ENCODE peak calls at places on chromosome 1, in five cellular contexts. B is brain microvascular endothelial cell, A is natural killer cell, Z is colonic mucosa, I is fibroblast of lung. F is an unnamed sample.

GRCh38 chr1:4023678-4024077 is 123.6 kb upstream of the C1orf174 start:
- DNase-seq in B (no peak), A (no peak), Z (no peak), I (no peak), F (peak)

GRCh38 chr1:183634429-183635065 is 1.0 kb downstream of the ARPC5 start:
- DNase-seq in B (no peak), A (no peak), Z (no peak), I (no peak), F (no peak)

GRCh38 chr1:114668784-114669561 is 876 bp downstream of the DENND2C start:
- DNase-seq in B (no peak), A (no peak), Z (no peak), I (peak), F (no peak)

GRCh38 chr1:98704474-98704873 is 43.0 kb downstream of the SNX7 start:
- DNase-seq in B (peak), A (no peak), Z (no peak), I (peak), F (no peak)

GRCh38 chr1:201481761-201482493 is 12.9 kb upstream of the PHLDA3 start:
- DNase-seq in B (peak), A (peak), Z (peak), I (peak), F (peak)

GRCh38 chr1:60978421-60979357 is 103.7 kb upstream of the NFIA start:
- DNase-seq in B (no peak), A (no peak), Z (peak), I (peak), F (no peak)

GRCh38 chr1:196412326-196412725 is 195.9 kb downstream of the KCNT2 start:
- DNase-seq in B (no peak), A (no peak), Z (no peak), I (peak), F (no peak)

GRCh38 chr1:117590273-117590925 is 15.4 kb upstream of the TENT5C start:
- DNase-seq in B (no peak), A (no peak), Z (peak), I (no peak), F (no peak)

GRCh38 chr1:93613895-93614294 is 67.7 kb downstream of the BCAR3 start:
- DNase-seq in B (peak), A (no peak), Z (peak), I (peak), F (no peak)

GRCh38 chr1:109357673-109358072 is 40.0 kb downstream of the SORT1 start:
- DNase-seq in B (peak), A (no peak), Z (no peak), I (peak), F (no peak)

GRCh38 chr1:117051224-117052064 is 8.7 kb upstream of the TTF2 start:
- DNase-seq in B (no peak), A (no peak), Z (peak), I (no peak), F (no peak)

GRCh38 chr1:181043025-181043880 is 9.5 kb downstream of the MR1 start:
- DNase-seq in B (no peak), A (no peak), Z (peak), I (peak), F (no peak)

GRCh38 chr1:224726783-224727182 is 110.7 kb downstream of the CNIH3 start:
- DNase-seq in B (peak), A (no peak), Z (no peak), I (peak), F (no peak)

GRCh38 chr1:3174487-3175247 is 105.7 kb downstream of the PRDM16 start:
- DNase-seq in B (no peak), A (no peak), Z (peak), I (peak), F (no peak)

GRCh38 chr1:36148821-36149236 is 457 bp downstream of the TRAPPC3 start:
- DNase-seq in B (no peak), A (no peak), Z (no peak), I (no peak), F (no peak)

GRCh38 chr1:149942207-149942606 is 5.5 kb upstream of the MTMR11 start:
- DNase-seq in B (no peak), A (no peak), Z (no peak), I (peak), F (no peak)
- TF ChIP-seq CTCF in B (peak), A (no peak), Z (peak), I (peak), F (peak)

DNA sequence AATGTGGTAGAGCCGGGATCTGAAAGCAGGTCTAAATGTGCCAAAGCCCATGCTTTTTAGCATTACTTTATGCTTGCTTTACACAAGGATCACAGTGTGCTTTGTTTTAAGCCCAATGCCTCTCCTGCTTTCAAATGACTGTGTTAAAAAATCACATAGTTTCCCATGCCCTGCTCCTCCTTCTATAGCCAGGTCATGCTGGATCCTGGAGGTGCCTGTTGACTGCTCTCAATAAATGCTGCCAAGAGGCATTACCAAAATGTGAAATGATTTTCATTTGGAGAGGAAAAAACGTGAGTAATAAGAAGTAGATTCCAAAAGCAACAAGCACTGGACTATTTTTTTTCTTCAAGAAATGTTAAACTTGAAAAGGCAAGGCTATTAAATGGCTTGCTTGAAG is 420.7 kb upstream of the USP24 start:
- DNase-seq in B (no peak), A (no peak), Z (no peak), I (peak), F (no peak)
- TF ChIP-seq CTCF in B (no peak), A (no peak), Z (no peak), I (no peak), F (no peak)

GRCh38 chr1:6209661-6210605 is 4.0 kb downstream of the RNF207 start:
- DNase-seq in B (no peak), A (no peak), Z (peak), I (no peak), F (no peak)
- TF ChIP-seq CTCF in B (peak), A (no peak), Z (no peak), I (no peak), F (peak)

GRCh38 chr1:62111084-62111483 is 83.6 kb upstream of the L1TD1 start:
- DNase-seq in B (no peak), A (no peak), Z (no peak), I (no peak), F (no peak)
- TF ChIP-seq CTCF in B (no peak), A (no peak), Z (no peak), I (no peak), F (peak)

DNA sequence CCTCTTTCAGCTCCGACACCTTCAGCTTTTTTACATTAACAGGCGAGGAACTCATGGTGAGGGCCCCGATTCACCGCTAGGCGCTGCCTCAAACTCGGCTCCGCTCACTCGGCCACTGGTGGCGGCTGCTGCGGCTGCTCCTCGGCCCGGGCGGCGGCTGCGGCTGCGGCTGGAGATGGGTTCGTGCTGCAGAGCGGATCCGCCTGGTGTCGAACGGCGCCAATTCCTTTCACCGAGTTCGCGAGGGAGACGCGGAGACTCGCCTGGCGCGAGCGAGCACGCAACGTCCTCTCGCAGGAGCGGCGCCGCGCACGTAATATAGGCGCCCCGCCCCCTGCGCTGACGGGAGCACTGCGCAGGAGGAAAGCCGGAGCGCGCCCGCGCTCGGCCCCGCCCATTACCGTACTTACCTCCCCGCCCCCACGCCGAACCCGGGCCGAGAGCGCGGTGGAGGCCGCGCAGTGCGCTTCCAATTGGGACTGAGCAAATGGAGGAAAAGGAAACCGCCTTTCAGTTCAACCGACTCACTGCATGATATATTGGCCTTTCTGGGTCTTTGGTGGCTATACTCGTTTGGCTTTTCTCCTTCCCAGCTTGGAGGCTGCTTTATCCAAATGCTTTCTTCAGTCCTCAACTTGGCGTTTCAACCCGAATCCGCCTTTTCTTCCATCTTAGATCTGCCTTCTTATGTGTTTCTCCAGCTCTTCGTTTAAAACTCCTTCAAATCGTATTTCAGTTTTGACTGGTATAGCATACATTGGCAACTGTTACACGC is at the start of gene HNRNPU:
- DNase-seq in B (peak), A (peak), Z (peak), I (peak), F (peak)
- TF ChIP-seq CTCF in B (peak), A (peak), Z (no peak), I (peak), F (peak)

DNA sequence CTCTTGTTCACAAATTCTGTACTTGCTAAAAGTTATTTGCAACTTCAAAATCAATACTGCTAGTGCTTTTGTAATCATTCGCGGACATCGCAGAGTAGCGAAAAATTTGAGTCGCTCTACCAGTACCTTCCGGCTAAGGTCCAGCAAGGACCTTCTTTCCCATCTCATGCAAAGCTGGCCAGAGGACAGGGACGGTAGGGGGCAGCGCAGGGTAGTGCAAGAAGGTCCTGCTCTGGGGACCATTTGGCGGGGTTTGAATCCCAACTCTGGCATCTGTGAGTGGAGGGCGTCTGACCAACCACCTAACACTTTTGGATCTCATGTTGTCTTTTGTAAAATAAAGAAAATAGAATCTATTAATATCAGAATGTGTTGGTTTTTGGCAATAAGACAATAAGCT is 258.3 kb downstream of the SPATA17 start:
- DNase-seq in B (no peak), A (no peak), Z (no peak), I (peak), F (no peak)
- TF ChIP-seq CTCF in B (peak), A (no peak), Z (no peak), I (no peak), F (peak)

DNA sequence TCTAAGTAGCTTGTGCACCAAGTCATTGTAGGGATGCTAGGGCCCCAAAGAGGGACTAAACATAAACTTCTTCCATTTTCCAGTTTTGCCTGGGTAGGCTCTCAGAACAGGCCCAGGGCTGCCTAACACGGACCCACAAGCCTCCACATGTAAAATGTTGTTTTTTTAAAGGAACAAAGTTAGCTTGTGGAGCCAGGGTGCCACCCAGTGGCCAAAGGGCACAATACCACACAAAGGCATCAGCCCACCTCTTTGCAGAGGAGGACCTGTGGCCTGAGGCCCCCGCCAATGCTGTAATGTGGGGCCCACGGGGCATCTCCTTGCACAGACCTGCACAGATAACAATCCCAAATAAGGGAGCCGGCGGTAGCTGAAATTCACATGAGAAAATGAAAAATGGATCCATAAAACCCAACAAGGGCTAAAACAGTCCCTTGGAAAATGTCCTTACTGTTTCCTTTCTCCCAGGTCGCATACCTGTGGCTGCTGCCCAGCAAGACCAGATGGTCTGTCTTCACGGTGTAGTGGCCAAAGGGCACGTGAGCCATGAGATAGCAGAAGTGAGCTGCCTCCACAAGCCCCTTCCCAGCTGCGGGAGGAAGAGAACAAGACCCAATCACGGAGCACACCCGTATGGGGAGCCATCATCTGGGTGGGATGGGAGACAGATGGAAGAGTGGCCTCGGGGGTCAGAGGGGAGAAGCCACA is 23.8 kb downstream of the SEC16B start:
- DNase-seq in B (peak), A (no peak), Z (peak), I (peak), F (peak)
- TF ChIP-seq CTCF in B (peak), A (peak), Z (peak), I (peak), F (peak)

GRCh38 chr1:159835862-159836518 is 9.3 kb downstream of the SLAMF8 start:
- DNase-seq in B (no peak), A (no peak), Z (no peak), I (no peak), F (no peak)
- TF ChIP-seq CTCF in B (peak), A (no peak), Z (no peak), I (no peak), F (peak)

GRCh38 chr1:160363951-160364350 is 2.9 kb upstream of the NHLH1 start:
- DNase-seq in B (no peak), A (no peak), Z (no peak), I (no peak), F (peak)
- TF ChIP-seq CTCF in B (no peak), A (no peak), Z (no peak), I (no peak), F (no peak)

F was measured in type B pancreatic cell.